ENCODE peak calls at places on chromosome 17, in six cellular contexts. L, S, A, C, Y and T are unnamed samples.

GRCh38 chr17:65109990-65110680 is 27.0 kb upstream of the RGS9 start:
- DNase-seq in L (no peak), S (no peak), A (no peak), C (no peak), Y (no peak), T (peak)

GRCh38 chr17:40295471-40296457 is 8.1 kb downstream of the CDC6 start:
- DNase-seq in L (no peak), S (no peak), A (no peak), C (no peak), Y (no peak), T (no peak)

GRCh38 chr17:3911271-3912053 is 4.8 kb downstream of the P2RX1 start:
- DNase-seq in L (no peak), S (no peak), A (no peak), C (no peak), Y (no peak), T (no peak)

GRCh38 chr17:40499551-40500189 is 1.8 kb downstream of the TNS4 start:
- DNase-seq in L (peak), S (peak), A (peak), C (peak), Y (peak), T (peak)

GRCh38 chr17:16446338-16446983 is 31.1 kb downstream of the TRPV2 start:
- DNase-seq in L (no peak), S (no peak), A (no peak), C (no peak), Y (no peak), T (no peak)

GRCh38 chr17:20300399-20301037 is 166.8 kb downstream of the LGALS9B start:
- DNase-seq in L (no peak), S (no peak), A (no peak), C (no peak), Y (no peak), T (peak)

GRCh38 chr17:56978441-56979090 is 635 bp downstream of the SCPEP1 start:
- DNase-seq in L (no peak), S (no peak), A (no peak), C (peak), Y (peak), T (no peak)

GRCh38 chr17:14037453-14037852 is 31.9 kb upstream of the COX10 start:
- DNase-seq in L (no peak), S (no peak), A (no peak), C (no peak), Y (no peak), T (no peak)

GRCh38 chr17:47949197-47949759 is 7.9 kb downstream of the PNPO start:
- DNase-seq in L (peak), S (peak), A (peak), C (peak), Y (peak), T (peak)

GRCh38 chr17:39632153-39632941 is 4.6 kb upstream of the STARD3 start:
- DNase-seq in L (peak), S (no peak), A (peak), C (no peak), Y (no peak), T (peak)

GRCh38 chr17:40111221-40112128 is 10.3 kb upstream of the MSL1 start:
- DNase-seq in L (peak), S (peak), A (peak), C (peak), Y (peak), T (peak)

GRCh38 chr17:76577876-76578275 is 7.8 kb downstream of the ST6GALNAC2 start:
- DNase-seq in L (no peak), S (no peak), A (no peak), C (peak), Y (no peak), T (no peak)

GRCh38 chr17:4710693-4711634 is 532 bp downstream of the ARRB2 start:
- DNase-seq in L (peak), S (no peak), A (peak), C (no peak), Y (peak), T (no peak)

GRCh38 chr17:29359777-29360176 is 30.4 kb upstream of the TAOK1 start:
- DNase-seq in L (no peak), S (no peak), A (no peak), C (no peak), Y (no peak), T (no peak)

GRCh38 chr17:55458287-55458900 is 36.8 kb upstream of the MMD start:
- DNase-seq in L (no peak), S (no peak), A (no peak), C (no peak), Y (no peak), T (no peak)

GRCh38 chr17:27256225-27257030 is 37.5 kb upstream of the WSB1 start:
- DNase-seq in L (no peak), S (peak), A (peak), C (no peak), Y (no peak), T (no peak)

GRCh38 chr17:59508999-59509398 is 56.4 kb upstream of the DHX40 start:
- DNase-seq in L (no peak), S (no peak), A (no peak), C (no peak), Y (no peak), T (no peak)

GRCh38 chr17:17994271-17994670 is 21.6 kb downstream of the DRC3 start:
- DNase-seq in L (peak), S (peak), A (no peak), C (no peak), Y (peak), T (no peak)

GRCh38 chr17:17119533-17119932 is 77.3 kb downstream of the MPRIP start:
- DNase-seq in L (peak), S (peak), A (peak), C (no peak), Y (no peak), T (no peak)

GRCh38 chr17:10156579-10157488 is 41.6 kb downstream of the GAS7 start:
- DNase-seq in L (peak), S (no peak), A (peak), C (no peak), Y (no peak), T (peak)

GRCh38 chr17:16888413-16889087 is 83.4 kb downstream of the TNFRSF13B start:
- DNase-seq in L (no peak), S (no peak), A (no peak), C (no peak), Y (no peak), T (no peak)

GRCh38 chr17:14051692-14052091 is 17.6 kb upstream of the COX10 start:
- DNase-seq in L (no peak), S (no peak), A (no peak), C (peak), Y (peak), T (no peak)

GRCh38 chr17:79624658-79625478 is 14.0 kb upstream of the RBFOX3 start:
- DNase-seq in L (no peak), S (no peak), A (peak), C (no peak), Y (peak), T (peak)

GRCh38 chr17:48011405-48012150 is 26.0 kb downstream of the COPZ2 start:
- DNase-seq in L (peak), S (peak), A (peak), C (peak), Y (peak), T (no peak)

GRCh38 chr17:39755550-39756375 is 18.0 kb downstream of the GRB7 start:
- DNase-seq in L (no peak), S (no peak), A (peak), C (no peak), Y (no peak), T (peak)

GRCh38 chr17:1089915-1090314 is 89.9 kb downstream of the ABR start:
- DNase-seq in L (peak), S (no peak), A (peak), C (no peak), Y (no peak), T (no peak)

GRCh38 chr17:1091885-1092284 is 87.9 kb downstream of the ABR start:
- DNase-seq in L (peak), S (no peak), A (no peak), C (no peak), Y (no peak), T (no peak)

GRCh38 chr17:1091190-1091534 is 88.6 kb downstream of the ABR start:
- DNase-seq in L (no peak), S (no peak), A (no peak), C (no peak), Y (no peak), T (no peak)

GRCh38 chr17:1087381-1088241 is 90.7 kb downstream of the TIMM22 start:
- DNase-seq in L (peak), S (peak), A (peak), C (peak), Y (peak), T (peak)

GRCh38 chr17:1090454-1091189 is 89.2 kb downstream of the ABR start:
- DNase-seq in L (peak), S (no peak), A (peak), C (no peak), Y (no peak), T (no peak)
- H3K27ac ChIP-seq in L (peak), S (no peak), A (peak), C (no peak), Y (no peak), T (peak)

GRCh38 chr17:81090361-81091133 is 55.6 kb downstream of the BAIAP2 start:
- DNase-seq in L (peak), S (no peak), A (peak), C (peak), Y (peak), T (peak)
- H3K4me3 ChIP-seq in L (no peak), S (no peak), A (no peak), C (no peak), Y (no peak), T (no peak)

GRCh38 chr17:42122371-42123303 is at the start of gene HSPB9:
- DNase-seq in L (peak), S (no peak), A (peak), C (no peak), Y (no peak), T (peak)
- TF ChIP-seq POLR2AphosphoS5 in L (peak), S (no peak), A (no peak), C (no peak), Y (peak), T (no peak)

DNA sequence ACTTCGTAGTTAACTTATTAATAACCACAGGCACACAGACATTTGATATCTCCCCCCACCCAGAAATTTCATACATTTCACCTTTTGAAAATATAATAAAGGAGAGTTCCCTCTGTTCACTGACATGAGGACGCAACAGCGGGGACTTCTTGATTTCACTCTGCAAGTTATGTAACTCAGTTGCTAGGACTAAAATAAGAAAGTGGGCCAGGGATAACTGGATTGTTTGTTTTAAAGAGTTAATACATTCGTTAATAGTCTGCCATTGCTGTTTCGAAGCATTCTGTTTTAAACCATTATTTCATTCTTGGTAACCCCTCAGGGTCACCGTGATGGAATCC is 1.2 kb downstream of the RHOT1 start:
- DNase-seq in L (no peak), S (no peak), A (no peak), C (no peak), Y (no peak), T (no peak)
- H3K27ac ChIP-seq in L (peak), S (no peak), A (peak), C (peak), Y (no peak), T (no peak)

DNA sequence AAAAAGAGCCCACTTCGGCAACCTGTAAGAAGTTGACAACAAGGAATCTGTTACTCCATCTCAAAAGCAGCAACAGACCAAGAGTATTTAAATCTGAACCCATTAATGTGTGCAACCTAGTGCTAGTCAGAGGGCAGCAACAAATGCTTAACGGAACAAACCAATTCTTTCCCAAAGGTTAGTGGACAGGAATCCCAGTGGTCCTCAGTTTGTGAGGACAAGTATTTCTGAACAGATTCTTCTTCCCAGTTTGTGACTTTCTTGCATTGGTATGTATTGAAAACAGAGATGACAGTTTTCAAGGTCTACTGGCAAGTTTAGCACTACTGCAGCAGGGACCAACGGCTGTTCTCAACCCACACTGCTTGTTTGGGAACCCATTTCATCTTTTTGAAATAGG is 2.9 kb downstream of the RPL26 start:
- DNase-seq in L (no peak), S (no peak), A (no peak), C (no peak), Y (no peak), T (no peak)
- H3K4me3 ChIP-seq in L (no peak), S (no peak), A (no peak), C (peak), Y (peak), T (no peak)